ENCODE peak calls at places on chromosomes 1 and 21, in five cellular contexts. V is iris pigment epithelial cell; N is HuH-7.5; Q is NCI-H1105; B is activated naive CD8-positive, alpha-beta T cell treated with anti-CD3 and anti-CD28 coated beads, Interleukin-2, amount 50 U/mL, for 24 hours. D is an unnamed sample.

GRCh38 chr1:220371324-220371723 is 99.1 kb upstream of the RAB3GAP2 start:
- DNase-seq in V (no peak), Q (no peak), N (no peak), B (no peak), D (peak; percentile 41)

GRCh38 chr1:97806996-97807395 is 113.8 kb downstream of the DPYD start:
- DNase-seq in V (peak; percentile 23), B (no peak), N (peak; percentile 2), Q (peak; percentile 14), D (no peak)

GRCh38 chr21:39656209-39656608 is 43.5 kb downstream of the B3GALT5 start:
- DNase-seq in B (no peak), V (no peak), N (no peak), Q (no peak), D (no peak)

GRCh38 chr21:31184462-31184861 is 146.2 kb upstream of the KRTAP19-8 start:
- DNase-seq in Q (no peak), B (peak; percentile 72), N (no peak), V (no peak), D (no peak)

GRCh38 chr1:41898191-41898713 is 20.5 kb downstream of the HIVEP3 start:
- DNase-seq in B (peak; percentile 62), N (no peak), Q (no peak), V (peak; percentile 80), D (no peak)

GRCh38 chr1:182338806-182339370 is 52.7 kb downstream of the GLUL start:
- DNase-seq in Q (no peak), N (no peak), V (no peak), B (no peak), D (no peak)

GRCh38 chr1:11559211-11559970 is 80.4 kb downstream of the DISP3 start:
- DNase-seq in Q (no peak), B (no peak), V (no peak), N (no peak), D (no peak)

GRCh38 chr1:52502789-52503188 is 50.1 kb downstream of the TUT4 start:
- DNase-seq in B (no peak), Q (no peak), V (no peak), N (no peak), D (no peak)

GRCh38 chr1:19040010-19040680 is 83.7 kb upstream of the IFFO2 start:
- DNase-seq in N (no peak), Q (no peak), V (no peak), B (no peak), D (no peak)

GRCh38 chr1:54380285-54380882 is 25.8 kb downstream of the SSBP3 start:
- DNase-seq in N (no peak), B (peak; percentile 47), Q (no peak), V (no peak), D (no peak)

GRCh38 chr21:27838585-27838984 is 871.7 kb upstream of the ADAMTS5 start:
- DNase-seq in B (no peak), V (no peak), N (no peak), Q (no peak), D (no peak)

GRCh38 chr1:172163479-172164215 is 256.8 kb upstream of the C1orf105 start:
- DNase-seq in N (no peak), V (peak; percentile 84), B (no peak), Q (no peak), D (no peak)

GRCh38 chr1:25926731-25927496 is 20.7 kb upstream of the STMN1 start:
- DNase-seq in B (no peak), N (no peak), V (no peak), Q (peak; percentile 65), D (no peak)

GRCh38 chr1:119254067-119254720 is 113.7 kb upstream of the WARS2 start:
- DNase-seq in Q (no peak), B (no peak), V (no peak), N (peak; percentile 6), D (no peak)

GRCh38 chr1:244341455-244342450 is 110.0 kb downstream of the ADSS2 start:
- DNase-seq in N (no peak), B (no peak), Q (peak; percentile 50), V (peak; percentile 46), D (peak; percentile 34)

GRCh38 chr1:24547195-24547594 is 8.7 kb upstream of the NCMAP start:
- DNase-seq in N (no peak), Q (no peak), V (no peak), B (no peak), D (no peak)

GRCh38 chr1:33379631-33380354 is 51.1 kb downstream of the PHC2 start:
- DNase-seq in N (no peak), Q (no peak), B (no peak), V (no peak), D (no peak)

GRCh38 chr1:203316626-203317093 is 11.3 kb downstream of the BTG2 start:
- DNase-seq in V (peak; percentile 77), B (no peak), N (peak; percentile 28), Q (no peak), D (peak; percentile 29)

GRCh38 chr1:15680131-15680530 is 4.0 kb upstream of the PLEKHM2 start:
- DNase-seq in N (no peak), V (peak; percentile 87), Q (no peak), B (no peak), D (no peak)

GRCh38 chr1:209900734-209901133 is 37.3 kb upstream of the SYT14 start:
- DNase-seq in N (no peak), Q (no peak), B (no peak), V (peak; percentile 51), D (no peak)

GRCh38 chr1:239493736-239494285 is 107.4 kb downstream of the CHRM3 start:
- DNase-seq in N (no peak), V (peak; percentile 29), Q (no peak), B (no peak), D (no peak)

GRCh38 chr1:180267761-180268555 is 37.9 kb downstream of the LHX4 start:
- DNase-seq in V (no peak), N (no peak), B (no peak), Q (no peak), D (no peak)

GRCh38 chr1:26996024-26996423 is 2.5 kb downstream of the TRNP1 start:
- DNase-seq in N (no peak), B (no peak), V (no peak), Q (no peak), D (no peak)

GRCh38 chr1:116569776-116570357 is 959 bp downstream of the CD58 start:
- DNase-seq in B (peak; percentile 36), N (peak; percentile 38), Q (no peak), V (no peak), D (peak; percentile 1)

GRCh38 chr1:21499283-21499945 is 9.8 kb upstream of the ALPL start:
- DNase-seq in N (no peak), Q (no peak), B (no peak), V (peak; percentile 29), D (no peak)

GRCh38 chr21:29366532-29366931 is 67.8 kb downstream of the BACH1 start:
- DNase-seq in Q (no peak), N (no peak), V (no peak), B (no peak), D (no peak)

GRCh38 chr1:231550448-231550781 is 21.9 kb downstream of the TSNAX start:
- DNase-seq in B (no peak), Q (no peak), N (peak; percentile 28), V (peak; percentile 28), D (peak; percentile 53)

GRCh38 chr1:173206816-173207595 is at the start of gene TNFSF4:
- DNase-seq in Q (no peak), N (no peak), V (no peak), B (peak; percentile 31), D (no peak)

GRCh38 chr1:112840631-112841624 is 115.1 kb downstream of the SLC16A1 start:
- DNase-seq in Q (peak; percentile 40), N (no peak), B (no peak), V (no peak), D (no peak)

GRCh38 chr1:76330993-76331603 is 256.6 kb downstream of the ST6GALNAC3 start:
- DNase-seq in B (peak; percentile 25), V (peak; percentile 81), N (peak; percentile 7), Q (peak; percentile 52), D (peak; percentile 50)

D was measured in Caco-2.